ENCODE peak calls at places on chromosomes 16 and 17, in nine cellular contexts. Z is neural crest cell, E is type B pancreatic cell, J is AG10803, G is Calu3, Q is HCT116, C is tibial nerve, F is neural progenitor cell, H is PC-3. A is an unnamed sample.

GRCh38 chr16:55221836-55222235 is 102.2 kb upstream of the IRX6 start:
- DNase-seq in Z (no peak), E (no peak), J (no peak), G (no peak), Q (no peak), C (no peak), F (no peak), H (no peak), A (no peak)

GRCh38 chr16:70553645-70554044 is 30.0 kb downstream of the SF3B3 start:
- DNase-seq in Z (no peak), E (no peak), J (peak; percentile 92), G (no peak), Q (no peak), C (no peak), F (no peak), H (no peak), A (no peak)

GRCh38 chr16:11079657-11080187 is 135.4 kb downstream of the CLEC16A start:
- DNase-seq in Z (no peak), E (no peak), J (peak; percentile 93), G (no peak), Q (no peak), C (no peak), F (no peak), H (peak; percentile 36), A (no peak)

GRCh38 chr17:47742319-47743181 is 9.5 kb downstream of the TBX21 start:
- DNase-seq in Z (peak; percentile 57), E (peak; percentile 66), J (no peak), G (peak; percentile 47), Q (no peak), C (no peak), F (peak; percentile 81), H (peak; percentile 15), A (peak; percentile 83)

GRCh38 chr16:28010671-28011070 is 52.8 kb downstream of the GSG1L start:
- DNase-seq in Z (no peak), E (no peak), J (peak; percentile 36), G (no peak), Q (no peak), C (no peak), F (no peak), H (no peak), A (no peak)

GRCh38 chr17:39104657-39105056 is 46.8 kb downstream of the PLXDC1 start:
- DNase-seq in Z (no peak), E (no peak), J (no peak), G (no peak), Q (no peak), C (no peak), F (no peak), H (no peak), A (no peak)

GRCh38 chr17:57852041-57852954 is 2.5 kb upstream of the MRPS23 start:
- DNase-seq in Z (no peak), E (no peak), J (no peak), G (no peak), Q (no peak), C (no peak), F (no peak), H (no peak), A (no peak)

GRCh38 chr16:86096850-86097249 is 197.9 kb downstream of the IRF8 start:
- DNase-seq in Z (no peak), E (no peak), J (no peak), G (no peak), Q (no peak), C (no peak), F (no peak), H (no peak), A (no peak)

GRCh38 chr17:6435968-6436367 is 1.0 kb upstream of the AIPL1 start:
- DNase-seq in Z (peak; percentile 71), E (no peak), J (peak; percentile 62), G (peak; percentile 59), Q (peak; percentile 46), C (peak; percentile 48), F (peak; percentile 86), H (peak; percentile 73), A (peak; percentile 92)

GRCh38 chr16:55577888-55578287 is 11.4 kb downstream of the CAPNS2 start:
- DNase-seq in Z (no peak), E (no peak), J (no peak), G (no peak), Q (no peak), C (no peak), F (no peak), H (no peak), A (no peak)

GRCh38 chr16:64627781-64628180 is 494.1 kb downstream of the CDH11 start:
- DNase-seq in Z (no peak), E (no peak), J (no peak), G (no peak), Q (no peak), C (no peak), F (no peak), H (no peak), A (no peak)

GRCh38 chr16:50304467-50305440 is 38.4 kb downstream of the ADCY7 start:
- DNase-seq in Z (no peak), E (peak; percentile 64), J (no peak), G (no peak), Q (no peak), C (no peak), F (no peak), H (no peak), A (no peak)

GRCh38 chr17:40854175-40854814 is 12.7 kb downstream of the KRT12 start:
- DNase-seq in Z (no peak), E (no peak), J (peak; percentile 89), G (no peak), Q (peak; percentile 71), C (no peak), F (no peak), H (peak; percentile 84), A (no peak)

GRCh38 chr16:14070877-14071575 is at the start of gene MRTFB:
- DNase-seq in Z (peak; percentile 88), E (peak; percentile 92), J (peak; percentile 43), G (peak; percentile 94), Q (peak; percentile 55), C (peak; percentile 50), F (peak; percentile 95), H (peak; percentile 66), A (peak; percentile 86)

GRCh38 chr17:74325743-74326379 is at the start of gene KIF19:
- DNase-seq in Z (peak; percentile 44), E (no peak), J (no peak), G (no peak), Q (no peak), C (no peak), F (peak; percentile 85), H (no peak), A (peak; percentile 85)

GRCh38 chr17:50903604-50904521 is 37.7 kb upstream of the TOB1 start:
- DNase-seq in Z (no peak), E (no peak), J (peak; percentile 31), G (no peak), Q (no peak), C (no peak), F (no peak), H (peak; percentile 80), A (no peak)

GRCh38 chr17:49696233-49696761 is 11.5 kb downstream of the SLC35B1 start:
- DNase-seq in Z (no peak), E (no peak), J (no peak), G (no peak), Q (no peak), C (no peak), F (no peak), H (no peak), A (no peak)

GRCh38 chr17:67944035-67944434 is 52.2 kb downstream of the C17orf58 start:
- DNase-seq in Z (no peak), E (no peak), J (no peak), G (no peak), Q (no peak), C (no peak), F (no peak), H (no peak), A (no peak)

GRCh38 chr17:67947325-67947813 is 48.9 kb downstream of the C17orf58 start:
- DNase-seq in Z (no peak), E (no peak), J (no peak), G (no peak), Q (no peak), C (no peak), F (no peak), H (no peak), A (no peak)

GRCh38 chr17:67942810-67943209 is 53.5 kb downstream of the C17orf58 start:
- DNase-seq in Z (no peak), E (no peak), J (no peak), G (peak; percentile 15), Q (no peak), C (no peak), F (no peak), H (peak; percentile 75), A (peak; percentile 46)
- TF ChIP-seq CTCF in Z (peak; percentile 52), E (peak; percentile 61), J (peak; percentile 47), G (no peak), Q (peak; percentile 79), C (peak; percentile 14), F (peak; percentile 52), H (peak; percentile 88), A (peak; percentile 67)

GRCh38 chr17:28597606-28598383 is 1.0 kb downstream of the SPAG5 start:
- DNase-seq in Z (no peak), E (no peak), J (no peak), G (no peak), Q (no peak), C (no peak), F (no peak), H (peak; percentile 25), A (no peak)
- TF ChIP-seq CTCF in Z (no peak), E (no peak), J (no peak), G (no peak), Q (no peak), C (no peak), F (no peak), H (no peak), A (no peak)

GRCh38 chr16:12159672-12160071 is 183.1 kb downstream of the SNX29 start:
- DNase-seq in Z (no peak), E (no peak), J (no peak), G (no peak), Q (no peak), C (no peak), F (no peak), H (no peak), A (no peak)
- TF ChIP-seq CTCF in Z (no peak), E (no peak), J (no peak), G (no peak), Q (no peak), C (no peak), F (no peak), H (no peak), A (no peak)

GRCh38 chr17:29840884-29841283 is 89.1 kb downstream of the SSH2 start:
- DNase-seq in Z (no peak), E (no peak), J (no peak), G (no peak), Q (no peak), C (no peak), F (no peak), H (peak; percentile 20), A (no peak)

GRCh38 chr17:29847527-29847931 is 82.5 kb downstream of the SSH2 start:
- DNase-seq in Z (no peak), E (no peak), J (no peak), G (no peak), Q (no peak), C (no peak), F (no peak), H (no peak), A (peak; percentile 38)

GRCh38 chr17:29846298-29846697 is 83.7 kb downstream of the SSH2 start:
- DNase-seq in Z (no peak), E (no peak), J (no peak), G (no peak), Q (no peak), C (no peak), F (no peak), H (no peak), A (no peak)

GRCh38 chr17:29847118-29847517 is 82.9 kb downstream of the SSH2 start:
- DNase-seq in Z (no peak), E (no peak), J (no peak), G (no peak), Q (no peak), C (no peak), F (no peak), H (no peak), A (no peak)

GRCh38 chr17:29844339-29845048 is 85.5 kb downstream of the SSH2 start:
- DNase-seq in Z (no peak), E (no peak), J (no peak), G (no peak), Q (no peak), C (no peak), F (peak; percentile 27), H (no peak), A (peak; percentile 27)
- TF ChIP-seq CTCF in Z (no peak), E (no peak), J (no peak), G (no peak), Q (no peak), C (no peak), F (peak; percentile 11), H (no peak), A (peak; percentile 32)